ENCODE peak calls at places on chromosomes 2 and 18, in four cellular contexts. L is GF-D8, S is GM12865, Y is foreskin melanocyte. X is an unnamed sample.
A peak's percentile ranks its signal among the peaks of the same experiment; 100 is the strongest.

GRCh38 chr18:25826823-25827617 is 263.4 kb downstream of the SS18 start:
- DNase-seq in L (no peak), S (no peak), Y (no peak), X (no peak)

GRCh38 chr2:195413422-195413821 is 243.6 kb upstream of the SLC39A10 start:
- DNase-seq in L (no peak), S (no peak), Y (no peak), X (no peak)

GRCh38 chr2:76599732-76600368 is 889.1 kb upstream of the GCFC2 start:
- DNase-seq in L (peak; percentile 35), S (peak; percentile 92), Y (peak; percentile 59), X (peak; percentile 75)

GRCh38 chr2:28322887-28323483 is 69.7 kb upstream of the FOSL2 start:
- DNase-seq in L (no peak), S (no peak), Y (no peak), X (no peak)

GRCh38 chr2:15127876-15128275 is 433.3 kb downstream of the NBAS start:
- DNase-seq in L (no peak), S (no peak), Y (no peak), X (no peak)

GRCh38 chr2:235552671-235553070 is 58.8 kb downstream of the AGAP1 start:
- DNase-seq in L (no peak), S (no peak), Y (no peak), X (no peak)

GRCh38 chr2:11023326-11024009 is 111.7 kb downstream of the KCNF1 start:
- DNase-seq in L (no peak), S (no peak), Y (no peak), X (no peak)

GRCh38 chr2:144351687-144352086 is 168.2 kb downstream of the ZEB2 start:
- DNase-seq in L (no peak), S (no peak), Y (no peak), X (no peak)

GRCh38 chr2:7707723-7708122 is 790.5 kb downstream of the RNF144A start:
- DNase-seq in L (no peak), S (no peak), Y (no peak), X (no peak)

GRCh38 chr2:109479804-109480203 is 134.0 kb downstream of the SEPTIN10 start:
- DNase-seq in L (no peak), S (no peak), Y (no peak), X (no peak)

GRCh38 chr18:23177433-23178072 is 42.3 kb downstream of the CABLES1 start:
- DNase-seq in L (no peak), S (no peak), Y (no peak), X (no peak)

GRCh38 chr2:182477774-182478173 is 50.9 kb upstream of the PDE1A start:
- DNase-seq in L (no peak), S (no peak), Y (no peak), X (no peak)

GRCh38 chr18:74683573-74683972 is 85.9 kb downstream of the ZNF407 start:
- DNase-seq in L (no peak), S (no peak), Y (peak; percentile 14), X (no peak)

GRCh38 chr2:128169933-128170709 is 79.1 kb downstream of the UGGT1 start:
- DNase-seq in L (no peak), S (no peak), Y (no peak), X (no peak)

GRCh38 chr2:23563673-23564617 is 179.0 kb downstream of the KLHL29 start:
- DNase-seq in L (no peak), S (no peak), Y (peak; percentile 79), X (no peak)